ENCODE peak calls at places on chromosomes 1 and 21, in five cellular contexts. K, S, W, D and J are unnamed samples.

GRCh38 chr21:41043008-41043407 is 125.0 kb upstream of the BACE2 start:
- DNase-seq in K (no peak), S (no peak), W (no peak), D (no peak), J (peak; percentile 28)

GRCh38 chr21:35048706-35049617 is at the start of gene RUNX1:
- DNase-seq in K (no peak), S (no peak), W (peak; percentile 75), D (no peak), J (no peak)

GRCh38 chr1:9657521-9658032 is 6.0 kb downstream of the PIK3CD start:
- DNase-seq in K (no peak), S (no peak), W (no peak), D (no peak), J (no peak)

GRCh38 chr21:35338281-35338680 is 289.2 kb upstream of the RUNX1 start:
- DNase-seq in K (no peak), S (no peak), W (no peak), D (no peak), J (no peak)

GRCh38 chr1:203263496-203263895 is 34.0 kb upstream of the CHIT1 start:
- DNase-seq in K (no peak), S (no peak), W (no peak), D (no peak), J (no peak)

GRCh38 chr1:178492341-178492740 is 4.4 kb downstream of the CLEC20A start:
- DNase-seq in K (no peak), S (no peak), W (no peak), D (no peak), J (no peak)

GRCh38 chr1:29984544-29985375 is 738.6 kb downstream of the MATN1 start:
- DNase-seq in K (no peak), S (no peak), W (no peak), D (no peak), J (no peak)

GRCh38 chr21:37751268-37751975 is 164.8 kb downstream of the KCNJ6 start:
- DNase-seq in K (no peak), S (no peak), W (peak; percentile 43), D (no peak), J (no peak)

GRCh38 chr1:88302843-88303486 is 381.1 kb upstream of the PKN2 start:
- DNase-seq in K (no peak), S (no peak), W (peak; percentile 45), D (no peak), J (no peak)

GRCh38 chr1:214570442-214570841 is 19.0 kb upstream of the PTPN14 start:
- DNase-seq in K (no peak), S (no peak), W (peak; percentile 48), D (no peak), J (no peak)

GRCh38 chr1:177368255-177368654 is 197.5 kb downstream of the BRINP2 start:
- DNase-seq in K (no peak), S (no peak), W (no peak), D (no peak), J (no peak)

GRCh38 chr1:62593825-62594394 is 3.4 kb upstream of the ANGPTL3 start:
- DNase-seq in K (no peak), S (no peak), W (peak; percentile 16), D (no peak), J (no peak)

GRCh38 chr1:3501856-3502665 is 47.6 kb downstream of the ARHGEF16 start:
- DNase-seq in K (peak; percentile 16), S (no peak), W (peak; percentile 64), D (peak; percentile 52), J (peak; percentile 59)

GRCh38 chr21:36646011-36646410 is 52.9 kb upstream of the SIM2 start:
- DNase-seq in K (no peak), S (no peak), W (no peak), D (no peak), J (no peak)

DNA sequence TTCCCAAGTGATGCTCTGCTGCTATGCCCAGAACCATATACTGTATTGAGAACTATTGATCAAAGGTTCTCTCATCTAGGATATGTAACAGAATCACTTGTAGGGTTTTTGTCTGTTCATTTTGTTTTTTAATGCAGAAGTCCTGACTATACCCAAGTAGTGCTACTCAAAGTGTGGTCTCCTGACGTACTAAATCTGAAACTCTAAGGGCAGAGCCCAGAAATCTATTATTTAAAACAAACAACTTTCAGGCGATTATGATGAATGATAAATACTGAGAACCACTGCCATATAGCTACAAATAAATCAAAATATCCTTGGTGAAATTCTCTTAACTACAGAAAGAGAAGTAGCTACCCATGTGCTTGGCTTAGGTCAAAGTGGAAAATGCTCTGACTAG is 10.1 kb downstream of the ZZZ3 start:
- DNase-seq in K (no peak), S (no peak), W (no peak), D (no peak), J (no peak)
- H3K27ac ChIP-seq in K (peak overlapping the region; percentile 72), S (no peak overlapping the region), W (no peak overlapping the region), D (no peak overlapping the region), J (no peak overlapping the region)

GRCh38 chr1:94862718-94863117 is 42.6 kb downstream of the SLC44A3 start:
- DNase-seq in K (no peak), S (no peak), W (no peak), D (no peak), J (no peak)
- H3K27ac ChIP-seq in K (peak overlapping the region; percentile 61), S (peak overlapping the region; percentile 89), W (no peak overlapping the region), D (no peak overlapping the region), J (peak overlapping the region; percentile 94)

GRCh38 chr1:93591291-93591832 is 90.3 kb downstream of the BCAR3 start:
- DNase-seq in K (no peak), S (no peak), W (no peak), D (no peak), J (no peak)

GRCh38 chr1:93588206-93588605 is 93.4 kb downstream of the BCAR3 start:
- DNase-seq in K (no peak), S (no peak), W (peak; percentile 62), D (no peak), J (no peak)

GRCh38 chr1:93591833-93592635 is 89.6 kb downstream of the BCAR3 start:
- DNase-seq in K (no peak), S (no peak), W (no peak), D (no peak), J (peak; percentile 58)

GRCh38 chr1:93587354-93587753 is 94.3 kb downstream of the BCAR3 start:
- DNase-seq in K (no peak), S (no peak), W (no peak), D (no peak), J (no peak)

GRCh38 chr1:93588955-93589354 is 92.7 kb downstream of the BCAR3 start:
- DNase-seq in K (no peak), S (no peak), W (no peak), D (no peak), J (no peak)
- H3K27ac ChIP-seq in K (no peak overlapping the region), S (no peak overlapping the region), W (no peak overlapping the region), D (no peak overlapping the region), J (no peak overlapping the region)

DNA sequence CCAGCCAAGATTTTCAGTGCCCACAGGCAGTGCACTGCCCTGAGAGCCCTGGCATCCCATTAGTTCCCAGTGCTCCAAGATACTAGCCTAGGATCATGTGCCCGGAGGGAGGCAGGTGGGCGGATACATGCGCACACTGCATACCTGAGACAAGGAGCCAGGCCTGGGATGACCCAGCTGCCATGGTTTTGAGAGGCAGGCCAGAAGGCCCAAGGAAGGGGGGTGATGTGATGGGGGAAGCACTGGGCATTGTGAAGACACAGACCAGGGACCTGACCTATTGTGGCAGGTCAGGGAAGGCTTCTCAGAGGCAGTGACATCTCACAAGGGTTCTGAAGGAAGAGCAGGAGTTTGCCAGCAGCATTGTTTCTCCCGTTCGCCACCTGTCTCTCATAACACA is 3.6 kb downstream of the ZC3H12A start:
- DNase-seq in K (no peak), S (no peak), W (no peak), D (no peak), J (no peak)
- H3K27ac ChIP-seq in K (peak overlapping the region; percentile 18), S (peak overlapping the region; percentile 85), W (no peak overlapping the region), D (no peak overlapping the region), J (no peak overlapping the region)